ENCODE peak calls at places on chromosomes 5 and 9, in ten cellular contexts. T is germinal center; O is stimulated activated CD8-positive, alpha-beta memory T cell treated with anti-CD3 and anti-CD28 coated beads, Interleukin-7, amount 100 ng/mL, for 4 hours; B is nucleus accumbens; P is ascending aorta; Z is GM12878; L is amniotic epithelial cell; W is osteoblast; U is cardiac fibroblast; R is left cardiac atrium. C is an unnamed sample.
A peak's percentile ranks its signal among the peaks of the same experiment; 100 is the strongest.

GRCh38 chr5:21817668-21818419 is 1035.3 kb downstream of the CDH12 start:
- DNase-seq in T (no peak), O (no peak), B (no peak), P (no peak), Z (no peak), L (peak; percentile 31), W (no peak), U (no peak), R (no peak), C (no peak)

GRCh38 chr5:329758-330149 is 8.2 kb downstream of the AHRR start:
- DNase-seq in T (no peak), O (no peak), B (no peak), P (no peak), Z (no peak), L (no peak), W (no peak), U (no peak), R (no peak), C (no peak)

GRCh38 chr5:16615737-16616535 is 861 bp downstream of the RETREG1 start:
- DNase-seq in T (no peak), O (no peak), B (no peak), P (no peak), Z (no peak), L (no peak), W (peak; percentile 72), U (no peak), R (no peak), C (no peak)

GRCh38 chr5:79518718-79519117 is 4.8 kb upstream of the HOMER1 start:
- DNase-seq in T (no peak), O (no peak), B (no peak), P (no peak), Z (no peak), L (no peak), W (no peak), U (no peak), R (no peak), C (no peak)

GRCh38 chr9:133147412-133148271 is 16.1 kb downstream of the GBGT1 start:
- DNase-seq in T (peak; percentile 85), O (peak; percentile 72), B (peak; percentile 65), P (peak; percentile 85), Z (no peak), L (peak; percentile 24), W (peak; percentile 98), U (peak; percentile 63), R (peak; percentile 79), C (no peak)

GRCh38 chr5:74042559-74043357 is 416.8 kb downstream of the ARHGEF28 start:
- DNase-seq in T (no peak), O (no peak), B (no peak), P (no peak), Z (no peak), L (peak; percentile 93), W (peak; percentile 36), U (peak; percentile 91), R (peak; percentile 41), C (no peak)

GRCh38 chr5:83764101-83764500 is 43.4 kb upstream of the HAPLN1 start:
- DNase-seq in T (no peak), O (no peak), B (no peak), P (no peak), Z (no peak), L (peak; percentile 17), W (no peak), U (peak; percentile 25), R (no peak), C (no peak)

GRCh38 chr5:115571441-115571878 is 26.9 kb upstream of the FEM1C start:
- DNase-seq in T (no peak), O (no peak), B (peak; percentile 52), P (no peak), Z (no peak), L (no peak), W (peak; percentile 64), U (peak; percentile 74), R (no peak), C (peak; percentile 32)

GRCh38 chr5:179806250-179807045 is at the start of gene MGAT4B:
- DNase-seq in T (peak; percentile 90), O (no peak), B (peak; percentile 53), P (peak; percentile 84), Z (no peak), L (peak; percentile 64), W (peak; percentile 100), U (peak; percentile 82), R (peak; percentile 82), C (peak; percentile 97)

GRCh38 chr9:76655970-76656369 is 108.3 kb upstream of the PCA3 start:
- DNase-seq in T (no peak), O (no peak), B (no peak), P (no peak), Z (no peak), L (no peak), W (no peak), U (peak; percentile 29), R (no peak), C (no peak)

GRCh38 chr9:78053627-78054026 is 22.0 kb upstream of the GNAQ start:
- DNase-seq in T (no peak), O (no peak), B (no peak), P (no peak), Z (no peak), L (no peak), W (no peak), U (no peak), R (no peak), C (no peak)

GRCh38 chr5:119076080-119076479 is 5.2 kb downstream of the DMXL1 start:
- DNase-seq in T (no peak), O (no peak), B (no peak), P (no peak), Z (no peak), L (no peak), W (no peak), U (no peak), R (no peak), C (no peak)

GRCh38 chr5:132253008-132253441 is 4.5 kb upstream of the PDLIM4 start:
- DNase-seq in T (no peak), O (no peak), B (no peak), P (peak; percentile 56), Z (no peak), L (no peak), W (no peak), U (no peak), R (no peak), C (no peak)

GRCh38 chr9:20703146-20703545 is 19.1 kb downstream of the FOCAD start:
- DNase-seq in T (no peak), O (no peak), B (no peak), P (no peak), Z (no peak), L (no peak), W (no peak), U (no peak), R (no peak), C (no peak)